ENCODE peak calls at places on chromosomes 1 and 21, in six cellular contexts. One of them, this sample, is unnamed.

GRCh38 chr1:223747838-223748335 is 35.5 kb downstream of the CAPN2 start:
- DNase-seq in NCI-H1436: no peak
- DNase-seq in left ventricle myocardium inferior: no peak
- DNase-seq in NCI-H1694 treated with DMSO at 0.1 percent for 48 hours: no peak
- DNase-seq in stimulated activated CD4-positive, alpha-beta T cell treated with anti-CD3 and anti-CD28 coated beads, TNF-alpha, amount 100 ng/mL, for 4 hours: no peak
- DNase-seq in psoas muscle: no peak
- DNase-seq in this sample: no peak

GRCh38 chr1:55010887-55011217 is 12.1 kb downstream of the BSND start:
- DNase-seq in NCI-H1436: no peak
- DNase-seq in left ventricle myocardium inferior: no peak
- DNase-seq in NCI-H1694 treated with DMSO at 0.1 percent for 48 hours: no peak
- DNase-seq in stimulated activated CD4-positive, alpha-beta T cell treated with anti-CD3 and anti-CD28 coated beads, TNF-alpha, amount 100 ng/mL, for 4 hours: no peak
- DNase-seq in psoas muscle: no peak
- DNase-seq in this sample: no peak

GRCh38 chr1:202965441-202965821 is 1.6 kb downstream of the CYB5R1 start:
- DNase-seq in NCI-H1436: no peak
- DNase-seq in left ventricle myocardium inferior: no peak
- DNase-seq in NCI-H1694 treated with DMSO at 0.1 percent for 48 hours: no peak
- DNase-seq in stimulated activated CD4-positive, alpha-beta T cell treated with anti-CD3 and anti-CD28 coated beads, TNF-alpha, amount 100 ng/mL, for 4 hours: no peak
- DNase-seq in psoas muscle: no peak
- DNase-seq in this sample: no peak

GRCh38 chr21:38223893-38224540 is 32.8 kb upstream of the KCNJ15 start:
- DNase-seq in NCI-H1436: no peak
- DNase-seq in left ventricle myocardium inferior: no peak
- DNase-seq in NCI-H1694 treated with DMSO at 0.1 percent for 48 hours: no peak
- DNase-seq in stimulated activated CD4-positive, alpha-beta T cell treated with anti-CD3 and anti-CD28 coated beads, TNF-alpha, amount 100 ng/mL, for 4 hours: no peak
- DNase-seq in psoas muscle: no peak
- DNase-seq in this sample: no peak

GRCh38 chr1:210587547-210587946 is 258.8 kb downstream of the HHAT start:
- DNase-seq in NCI-H1436: no peak
- DNase-seq in left ventricle myocardium inferior: no peak
- DNase-seq in NCI-H1694 treated with DMSO at 0.1 percent for 48 hours: no peak
- DNase-seq in stimulated activated CD4-positive, alpha-beta T cell treated with anti-CD3 and anti-CD28 coated beads, TNF-alpha, amount 100 ng/mL, for 4 hours: no peak
- DNase-seq in psoas muscle: no peak
- DNase-seq in this sample: no peak

GRCh38 chr1:26279598-26280332 is at the start of gene SH3BGRL3:
- DNase-seq in NCI-H1436: peak
- DNase-seq in left ventricle myocardium inferior: peak
- DNase-seq in NCI-H1694 treated with DMSO at 0.1 percent for 48 hours: peak
- DNase-seq in stimulated activated CD4-positive, alpha-beta T cell treated with anti-CD3 and anti-CD28 coated beads, TNF-alpha, amount 100 ng/mL, for 4 hours: no peak
- DNase-seq in psoas muscle: peak
- DNase-seq in this sample: peak

GRCh38 chr1:35835398-35835797 is 27.6 kb downstream of the AGO4 start:
- DNase-seq in NCI-H1436: peak
- DNase-seq in left ventricle myocardium inferior: no peak
- DNase-seq in NCI-H1694 treated with DMSO at 0.1 percent for 48 hours: no peak
- DNase-seq in stimulated activated CD4-positive, alpha-beta T cell treated with anti-CD3 and anti-CD28 coated beads, TNF-alpha, amount 100 ng/mL, for 4 hours: no peak
- DNase-seq in psoas muscle: no peak
- DNase-seq in this sample: no peak

GRCh38 chr1:44628962-44629756 is 45.1 kb downstream of the TMEM53 start:
- DNase-seq in NCI-H1436: no peak
- DNase-seq in left ventricle myocardium inferior: no peak
- DNase-seq in NCI-H1694 treated with DMSO at 0.1 percent for 48 hours: no peak
- DNase-seq in stimulated activated CD4-positive, alpha-beta T cell treated with anti-CD3 and anti-CD28 coated beads, TNF-alpha, amount 100 ng/mL, for 4 hours: no peak
- DNase-seq in psoas muscle: peak
- DNase-seq in this sample: no peak

GRCh38 chr1:235883261-235883927 is 16.7 kb upstream of the LYST start:
- DNase-seq in NCI-H1436: no peak
- DNase-seq in left ventricle myocardium inferior: peak
- DNase-seq in NCI-H1694 treated with DMSO at 0.1 percent for 48 hours: peak
- DNase-seq in stimulated activated CD4-positive, alpha-beta T cell treated with anti-CD3 and anti-CD28 coated beads, TNF-alpha, amount 100 ng/mL, for 4 hours: no peak
- DNase-seq in psoas muscle: peak
- DNase-seq in this sample: peak

GRCh38 chr1:101203812-101204540 is 32.8 kb upstream of the S1PR1 start:
- DNase-seq in NCI-H1436: peak
- DNase-seq in left ventricle myocardium inferior: no peak
- DNase-seq in NCI-H1694 treated with DMSO at 0.1 percent for 48 hours: no peak
- DNase-seq in stimulated activated CD4-positive, alpha-beta T cell treated with anti-CD3 and anti-CD28 coated beads, TNF-alpha, amount 100 ng/mL, for 4 hours: no peak
- DNase-seq in psoas muscle: no peak
- DNase-seq in this sample: peak

GRCh38 chr1:153343811-153344717 is 4.6 kb downstream of the PGLYRP4 start:
- DNase-seq in NCI-H1436: no peak
- DNase-seq in left ventricle myocardium inferior: no peak
- DNase-seq in NCI-H1694 treated with DMSO at 0.1 percent for 48 hours: no peak
- DNase-seq in stimulated activated CD4-positive, alpha-beta T cell treated with anti-CD3 and anti-CD28 coated beads, TNF-alpha, amount 100 ng/mL, for 4 hours: no peak
- DNase-seq in psoas muscle: no peak
- DNase-seq in this sample: no peak

GRCh38 chr1:244113532-244114320 is 62.6 kb downstream of the ZBTB18 start:
- DNase-seq in NCI-H1436: no peak
- DNase-seq in left ventricle myocardium inferior: no peak
- DNase-seq in NCI-H1694 treated with DMSO at 0.1 percent for 48 hours: no peak
- DNase-seq in stimulated activated CD4-positive, alpha-beta T cell treated with anti-CD3 and anti-CD28 coated beads, TNF-alpha, amount 100 ng/mL, for 4 hours: no peak
- DNase-seq in psoas muscle: no peak
- DNase-seq in this sample: no peak

GRCh38 chr1:151680391-151680790 is 36.2 kb downstream of the CELF3 start:
- DNase-seq in NCI-H1436: no peak
- DNase-seq in left ventricle myocardium inferior: no peak
- DNase-seq in NCI-H1694 treated with DMSO at 0.1 percent for 48 hours: no peak
- DNase-seq in stimulated activated CD4-positive, alpha-beta T cell treated with anti-CD3 and anti-CD28 coated beads, TNF-alpha, amount 100 ng/mL, for 4 hours: no peak
- DNase-seq in psoas muscle: no peak
- DNase-seq in this sample: no peak

GRCh38 chr1:91827094-91828006 is 58.6 kb downstream of the TGFBR3 start:
- DNase-seq in NCI-H1436: no peak
- DNase-seq in left ventricle myocardium inferior: peak
- DNase-seq in NCI-H1694 treated with DMSO at 0.1 percent for 48 hours: no peak
- DNase-seq in stimulated activated CD4-positive, alpha-beta T cell treated with anti-CD3 and anti-CD28 coated beads, TNF-alpha, amount 100 ng/mL, for 4 hours: no peak
- DNase-seq in psoas muscle: no peak
- DNase-seq in this sample: no peak

GRCh38 chr1:14897080-14897449 is 256.5 kb upstream of the TMEM51 start:
- DNase-seq in NCI-H1436: no peak
- DNase-seq in left ventricle myocardium inferior: no peak
- DNase-seq in NCI-H1694 treated with DMSO at 0.1 percent for 48 hours: no peak
- DNase-seq in stimulated activated CD4-positive, alpha-beta T cell treated with anti-CD3 and anti-CD28 coated beads, TNF-alpha, amount 100 ng/mL, for 4 hours: no peak
- DNase-seq in psoas muscle: no peak
- DNase-seq in this sample: no peak

GRCh38 chr1:237012789-237013383 is 8.6 kb upstream of the MT1HL1 start:
- DNase-seq in NCI-H1436: no peak
- DNase-seq in left ventricle myocardium inferior: peak
- DNase-seq in NCI-H1694 treated with DMSO at 0.1 percent for 48 hours: peak
- DNase-seq in stimulated activated CD4-positive, alpha-beta T cell treated with anti-CD3 and anti-CD28 coated beads, TNF-alpha, amount 100 ng/mL, for 4 hours: no peak
- DNase-seq in psoas muscle: no peak
- DNase-seq in this sample: no peak

GRCh38 chr1:201261771-201262547 is 21.3 kb upstream of the PKP1 start:
- DNase-seq in NCI-H1436: no peak
- DNase-seq in left ventricle myocardium inferior: no peak
- DNase-seq in NCI-H1694 treated with DMSO at 0.1 percent for 48 hours: no peak
- DNase-seq in stimulated activated CD4-positive, alpha-beta T cell treated with anti-CD3 and anti-CD28 coated beads, TNF-alpha, amount 100 ng/mL, for 4 hours: no peak
- DNase-seq in psoas muscle: no peak
- DNase-seq in this sample: no peak

GRCh38 chr1:106517218-106517617 is 539.3 kb upstream of the PRMT6 start:
- DNase-seq in NCI-H1436: no peak
- DNase-seq in left ventricle myocardium inferior: no peak
- DNase-seq in NCI-H1694 treated with DMSO at 0.1 percent for 48 hours: no peak
- DNase-seq in stimulated activated CD4-positive, alpha-beta T cell treated with anti-CD3 and anti-CD28 coated beads, TNF-alpha, amount 100 ng/mL, for 4 hours: no peak
- DNase-seq in psoas muscle: no peak
- DNase-seq in this sample: no peak

GRCh38 chr1:145961425-145962156 is 2.8 kb downstream of the ANKRD34A start:
- DNase-seq in NCI-H1436: no peak
- DNase-seq in left ventricle myocardium inferior: peak
- DNase-seq in NCI-H1694 treated with DMSO at 0.1 percent for 48 hours: no peak
- DNase-seq in stimulated activated CD4-positive, alpha-beta T cell treated with anti-CD3 and anti-CD28 coated beads, TNF-alpha, amount 100 ng/mL, for 4 hours: peak
- DNase-seq in psoas muscle: peak
- DNase-seq in this sample: peak

This sample was measured in C1 segment of cervical spinal cord.